ENCODE peak calls at places on chromosomes 2 and 18, in five cellular contexts. One of them, this sample, is unnamed.

GRCh38 chr18:2104620-2105462 is 466.5 kb downstream of the METTL4 start:
- DNase-seq in GM23248: peak; percentile 59
- DNase-seq in lung: peak; percentile 35
- DNase-seq in HL-60: peak; percentile 28
- DNase-seq in fibroblast of pulmonary artery: peak; percentile 65
- DNase-seq in this sample: peak; percentile 66

GRCh38 chr2:74037379-74037860 is 52.7 kb downstream of the TET3 start:
- DNase-seq in fibroblast of pulmonary artery: peak; percentile 73
- DNase-seq in HL-60: peak; percentile 41
- DNase-seq in GM23248: peak; percentile 34
- DNase-seq in lung: no peak
- DNase-seq in this sample: peak; percentile 68

GRCh38 chr18:75223687-75224347 is 13.2 kb downstream of the TSHZ1 start:
- DNase-seq in lung: no peak
- DNase-seq in HL-60: no peak
- DNase-seq in GM23248: no peak
- DNase-seq in fibroblast of pulmonary artery: no peak
- DNase-seq in this sample: no peak

GRCh38 chr2:239955086-239955988 is 69.8 kb downstream of the NDUFA10 start:
- DNase-seq in fibroblast of pulmonary artery: no peak
- DNase-seq in lung: no peak
- DNase-seq in HL-60: no peak
- DNase-seq in GM23248: no peak
- DNase-seq in this sample: no peak

GRCh38 chr2:237497009-237497819 is 10.2 kb downstream of the MLPH start:
- DNase-seq in fibroblast of pulmonary artery: no peak
- DNase-seq in HL-60: no peak
- DNase-seq in GM23248: no peak
- DNase-seq in lung: no peak
- DNase-seq in this sample: no peak

GRCh38 chr2:239006886-239007285 is 159.0 kb downstream of the TWIST2 start:
- DNase-seq in GM23248: peak; percentile 64
- DNase-seq in HL-60: no peak
- DNase-seq in lung: no peak
- DNase-seq in fibroblast of pulmonary artery: peak; percentile 6
- DNase-seq in this sample: no peak

GRCh38 chr2:69774984-69775982 is 33.3 kb downstream of the ANXA4 start:
- DNase-seq in HL-60: no peak
- DNase-seq in fibroblast of pulmonary artery: no peak
- DNase-seq in lung: no peak
- DNase-seq in GM23248: no peak
- DNase-seq in this sample: no peak

GRCh38 chr18:79497638-79498081 is 101.9 kb downstream of the NFATC1 start:
- DNase-seq in lung: no peak
- DNase-seq in GM23248: no peak
- DNase-seq in fibroblast of pulmonary artery: peak; percentile 34
- DNase-seq in HL-60: no peak
- DNase-seq in this sample: no peak

GRCh38 chr18:6683112-6683876 is 46.2 kb upstream of the ARHGAP28 start:
- DNase-seq in HL-60: no peak
- DNase-seq in fibroblast of pulmonary artery: no peak
- DNase-seq in lung: peak; percentile 47
- DNase-seq in GM23248: no peak
- DNase-seq in this sample: no peak

GRCh38 chr2:110674620-110675555 is 3.0 kb downstream of the BUB1 start:
- DNase-seq in fibroblast of pulmonary artery: peak; percentile 63
- DNase-seq in lung: no peak
- DNase-seq in HL-60: no peak
- DNase-seq in GM23248: peak; percentile 54
- DNase-seq in this sample: peak; percentile 96

GRCh38 chr2:233684640-233685039 is 2.9 kb downstream of the UGT1A7 start:
- DNase-seq in GM23248: no peak
- DNase-seq in fibroblast of pulmonary artery: no peak
- DNase-seq in HL-60: no peak
- DNase-seq in lung: no peak
- DNase-seq in this sample: no peak

GRCh38 chr2:2036686-2037085 is 292.4 kb upstream of the PXDN start:
- DNase-seq in GM23248: no peak
- DNase-seq in HL-60: no peak
- DNase-seq in fibroblast of pulmonary artery: no peak
- DNase-seq in lung: no peak
- DNase-seq in this sample: no peak

GRCh38 chr2:168470188-168470879 is 14.3 kb downstream of the CERS6 start:
- DNase-seq in lung: no peak
- DNase-seq in GM23248: no peak
- DNase-seq in HL-60: no peak
- DNase-seq in fibroblast of pulmonary artery: no peak
- DNase-seq in this sample: peak; percentile 15

GRCh38 chr2:219294356-219295351 is 14.5 kb downstream of the PTPRN start:
- DNase-seq in lung: peak; percentile 89
- DNase-seq in fibroblast of pulmonary artery: peak; percentile 82
- DNase-seq in HL-60: peak; percentile 72
- DNase-seq in GM23248: peak; percentile 87
- DNase-seq in this sample: peak; percentile 94

GRCh38 chr2:176018708-176019107 is 16.6 kb upstream of the LNPK start:
- DNase-seq in fibroblast of pulmonary artery: no peak
- DNase-seq in lung: no peak
- DNase-seq in GM23248: peak; percentile 53
- DNase-seq in HL-60: no peak
- DNase-seq in this sample: no peak

GRCh38 chr2:2572393-2573204 is 241.5 kb upstream of the MYT1L start:
- DNase-seq in lung: no peak
- DNase-seq in HL-60: no peak
- DNase-seq in GM23248: no peak
- DNase-seq in fibroblast of pulmonary artery: no peak
- DNase-seq in this sample: no peak

GRCh38 chr2:147456729-147457128 is 388.1 kb upstream of the ACVR2A start:
- DNase-seq in GM23248: peak; percentile 48
- DNase-seq in fibroblast of pulmonary artery: no peak
- DNase-seq in lung: no peak
- DNase-seq in HL-60: no peak
- DNase-seq in this sample: no peak

GRCh38 chr2:28054916-28055315 is 164.4 kb downstream of the BABAM2 start:
- DNase-seq in lung: no peak
- DNase-seq in HL-60: no peak
- DNase-seq in fibroblast of pulmonary artery: peak; percentile 20
- DNase-seq in GM23248: peak; percentile 20
- DNase-seq in this sample: no peak

GRCh38 chr2:238701066-238701906 is 146.6 kb upstream of the TWIST2 start:
- DNase-seq in fibroblast of pulmonary artery: no peak
- DNase-seq in HL-60: no peak
- DNase-seq in lung: peak; percentile 26
- DNase-seq in GM23248: no peak
- DNase-seq in this sample: no peak

DNA sequence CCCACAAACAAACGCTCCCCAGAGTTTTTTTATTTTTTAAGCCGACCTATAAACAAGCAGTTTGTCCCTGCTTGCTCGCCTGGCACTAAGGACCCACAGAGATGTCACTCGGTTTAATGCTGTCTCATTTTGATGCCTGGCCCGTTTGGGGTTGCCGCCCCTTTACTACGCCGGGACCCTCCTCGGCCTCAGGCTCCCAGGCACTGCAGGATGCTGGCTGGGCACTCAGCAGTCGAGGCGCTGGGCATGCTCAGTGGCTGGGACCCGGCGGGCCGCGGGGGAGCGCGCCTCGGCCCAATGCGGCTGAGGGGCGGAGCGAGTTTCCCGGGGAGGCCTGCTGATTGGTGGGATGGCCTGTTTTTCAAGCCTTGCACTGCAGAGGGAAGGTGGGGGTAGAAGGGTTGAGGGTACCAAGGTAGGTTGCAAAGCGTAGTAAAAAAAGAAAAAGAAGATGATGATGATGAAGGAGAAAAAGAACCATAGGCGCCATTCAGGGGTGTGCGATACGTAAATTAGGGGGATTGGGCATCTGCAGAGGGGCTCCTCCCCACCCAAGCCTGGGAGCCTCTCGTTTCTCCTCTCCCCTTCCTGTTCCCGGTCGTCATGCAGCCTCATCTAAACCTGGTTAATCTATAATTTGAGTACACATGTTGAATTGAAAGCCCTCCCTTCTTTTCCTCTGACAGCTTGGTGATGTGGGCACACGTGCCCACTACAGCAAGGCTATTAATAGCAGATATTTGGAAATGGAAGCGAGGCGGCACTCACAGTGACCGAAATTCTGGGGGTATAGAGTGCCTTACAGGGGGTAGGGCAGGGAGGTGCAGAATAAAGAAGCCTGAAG is 1.5 kb upstream of the IRS1 start:
- DNase-seq in lung: peak; percentile 87
- DNase-seq in HL-60: no peak
- DNase-seq in fibroblast of pulmonary artery: peak; percentile 64
- DNase-seq in GM23248: peak; percentile 73
- DNase-seq in this sample: peak; percentile 88
- H3K4me3 ChIP-seq in lung: peak overlapping the region; percentile 10
- H3K4me3 ChIP-seq in HL-60: no peak overlapping the region
- H3K4me3 ChIP-seq in fibroblast of pulmonary artery: peak overlapping the region; percentile 34
- H3K4me3 ChIP-seq in GM23248: peak overlapping the region; percentile 75
- H3K4me3 ChIP-seq in this sample: peak overlapping the region; percentile 69

GRCh38 chr2:10303174-10303633 is 500 bp downstream of the HPCAL1 start:
- DNase-seq in HL-60: no peak
- DNase-seq in fibroblast of pulmonary artery: no peak
- DNase-seq in GM23248: peak; percentile 59
- DNase-seq in lung: no peak
- DNase-seq in this sample: no peak

GRCh38 chr2:10305254-10305635 is 2.5 kb downstream of the HPCAL1 start:
- DNase-seq in fibroblast of pulmonary artery: no peak
- DNase-seq in HL-60: no peak
- DNase-seq in lung: no peak
- DNase-seq in GM23248: peak; percentile 54
- DNase-seq in this sample: no peak

GRCh38 chr2:10303634-10304378 is 1.1 kb downstream of the HPCAL1 start:
- DNase-seq in lung: peak; percentile 58
- DNase-seq in HL-60: no peak
- DNase-seq in GM23248: peak; percentile 78
- DNase-seq in fibroblast of pulmonary artery: peak; percentile 45
- DNase-seq in this sample: peak; percentile 35

GRCh38 chr2:10305715-10306114 is 3.0 kb downstream of the HPCAL1 start:
- DNase-seq in GM23248: no peak
- DNase-seq in fibroblast of pulmonary artery: no peak
- DNase-seq in HL-60: no peak
- DNase-seq in lung: no peak
- DNase-seq in this sample: no peak

GRCh38 chr2:10304458-10305253 is 2.0 kb downstream of the HPCAL1 start:
- DNase-seq in fibroblast of pulmonary artery: no peak
- DNase-seq in HL-60: no peak
- DNase-seq in GM23248: no peak
- DNase-seq in lung: no peak
- DNase-seq in this sample: no peak
- H3K4me3 ChIP-seq in fibroblast of pulmonary artery: peak overlapping the region; percentile 65
- H3K4me3 ChIP-seq in HL-60: peak overlapping the region; percentile 91
- H3K4me3 ChIP-seq in GM23248: peak overlapping the region; percentile 90
- H3K4me3 ChIP-seq in lung: peak overlapping the region; percentile 96
- H3K4me3 ChIP-seq in this sample: peak overlapping the region; percentile 81

GRCh38 chr2:11012131-11012693 is 100.5 kb downstream of the KCNF1 start:
- DNase-seq in GM23248: no peak
- DNase-seq in HL-60: no peak
- DNase-seq in fibroblast of pulmonary artery: no peak
- DNase-seq in lung: no peak
- DNase-seq in this sample: no peak

GRCh38 chr2:11009866-11010265 is 98.1 kb downstream of the KCNF1 start:
- DNase-seq in lung: no peak
- DNase-seq in fibroblast of pulmonary artery: no peak
- DNase-seq in HL-60: no peak
- DNase-seq in GM23248: no peak
- DNase-seq in this sample: no peak

GRCh38 chr2:11011359-11011758 is 99.6 kb downstream of the KCNF1 start:
- DNase-seq in GM23248: no peak
- DNase-seq in lung: no peak
- DNase-seq in HL-60: no peak
- DNase-seq in fibroblast of pulmonary artery: no peak
- DNase-seq in this sample: no peak

GRCh38 chr2:11014026-11014425 is 102.3 kb downstream of the KCNF1 start:
- DNase-seq in GM23248: no peak
- DNase-seq in lung: no peak
- DNase-seq in fibroblast of pulmonary artery: no peak
- DNase-seq in HL-60: no peak
- DNase-seq in this sample: no peak

DNA sequence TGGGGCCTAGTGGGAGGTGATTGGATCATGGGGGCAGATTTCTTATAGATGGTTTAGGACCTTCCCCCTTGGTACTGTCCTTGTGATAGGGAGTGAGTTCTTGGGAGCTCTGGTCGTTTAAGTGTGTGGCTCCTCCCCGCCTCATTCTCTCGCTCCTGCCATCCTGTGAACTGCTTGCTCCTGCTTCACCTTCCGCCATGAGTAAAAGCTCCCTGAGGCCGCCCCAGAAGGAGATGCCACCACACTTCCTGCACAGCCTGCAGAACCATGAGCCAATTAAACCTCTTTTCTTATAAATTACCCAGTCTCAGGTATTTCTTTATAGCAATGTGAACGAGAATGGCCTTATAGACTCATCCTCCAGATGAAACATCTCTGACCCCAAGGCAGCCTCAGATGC is 101.5 kb downstream of the KCNF1 start:
- DNase-seq in fibroblast of pulmonary artery: no peak
- DNase-seq in HL-60: no peak
- DNase-seq in lung: no peak
- DNase-seq in GM23248: no peak
- DNase-seq in this sample: no peak
- H3K4me3 ChIP-seq in fibroblast of pulmonary artery: no peak overlapping the region
- H3K4me3 ChIP-seq in HL-60: no peak overlapping the region
- H3K4me3 ChIP-seq in lung: no peak overlapping the region
- H3K4me3 ChIP-seq in GM23248: no peak overlapping the region
- H3K4me3 ChIP-seq in this sample: no peak overlapping the region

GRCh38 chr2:227373389-227373788 is 5.7 kb downstream of the TM4SF20 start:
- DNase-seq in fibroblast of pulmonary artery: no peak
- DNase-seq in HL-60: no peak
- DNase-seq in lung: no peak
- DNase-seq in GM23248: no peak
- DNase-seq in this sample: no peak

GRCh38 chr2:227366861-227367800 is 12.0 kb downstream of the TM4SF20 start:
- DNase-seq in HL-60: no peak
- DNase-seq in fibroblast of pulmonary artery: peak; percentile 93
- DNase-seq in lung: no peak
- DNase-seq in GM23248: peak; percentile 94
- DNase-seq in this sample: no peak

GRCh38 chr2:227374158-227374557 is 4.9 kb downstream of the TM4SF20 start:
- DNase-seq in fibroblast of pulmonary artery: peak; percentile 80
- DNase-seq in lung: no peak
- DNase-seq in GM23248: peak; percentile 93
- DNase-seq in HL-60: no peak
- DNase-seq in this sample: peak; percentile 47

GRCh38 chr2:227370791-227371312 is 8.3 kb downstream of the TM4SF20 start:
- DNase-seq in GM23248: peak; percentile 96
- DNase-seq in fibroblast of pulmonary artery: peak; percentile 96
- DNase-seq in HL-60: peak; percentile 12
- DNase-seq in lung: peak; percentile 37
- DNase-seq in this sample: no peak

DNA sequence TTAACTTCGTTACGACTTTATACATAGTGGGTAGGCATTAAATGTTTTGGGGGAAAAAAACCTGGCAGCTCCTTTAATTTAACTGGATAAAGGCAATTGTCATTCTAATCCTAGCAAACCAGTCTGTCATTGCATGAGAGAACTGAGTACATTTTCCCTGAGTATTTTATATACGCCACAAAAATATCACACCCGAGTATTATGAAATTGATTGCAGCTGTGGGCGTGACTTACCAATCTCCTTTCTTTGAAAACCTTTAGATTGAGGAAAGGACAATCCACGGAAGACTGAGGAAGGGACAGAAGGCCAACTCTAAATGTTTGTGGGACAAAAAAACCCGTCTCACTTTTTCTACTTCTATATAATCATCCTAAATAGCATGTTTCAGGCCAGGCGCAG is 9.0 kb downstream of the TM4SF20 start:
- DNase-seq in lung: no peak
- DNase-seq in fibroblast of pulmonary artery: no peak
- DNase-seq in GM23248: peak; percentile 18
- DNase-seq in HL-60: no peak
- DNase-seq in this sample: no peak
- H3K4me3 ChIP-seq in lung: no peak overlapping the region
- H3K4me3 ChIP-seq in fibroblast of pulmonary artery: no peak overlapping the region
- H3K4me3 ChIP-seq in GM23248: no peak overlapping the region
- H3K4me3 ChIP-seq in HL-60: no peak overlapping the region
- H3K4me3 ChIP-seq in this sample: no peak overlapping the region